ENCODE peak calls at places on chromosomes 3 and 15, in eight cellular contexts. T, B, V, N, L, S, I and R are unnamed samples.
A peak's percentile ranks its signal among the peaks of the same experiment; 100 is the strongest.

GRCh38 chr3:138114988-138115971 is at the start of gene DZIP1L:
- DNase-seq in T (peak; percentile 25), B (peak; percentile 15), V (peak; percentile 92), N (no peak), L (peak; percentile 25), S (peak; percentile 65), I (peak; percentile 31), R (no peak)

GRCh38 chr3:162492446-162493081 is 996.0 kb downstream of the OTOL1 start:
- DNase-seq in T (no peak), B (no peak), V (no peak), N (no peak), L (no peak), S (no peak), I (peak; percentile 57), R (peak; percentile 57)

GRCh38 chr3:197749315-197749600 is 425 bp upstream of the FYTTD1 start:
- DNase-seq in T (peak; percentile 53), B (no peak), V (no peak), N (no peak), L (no peak), S (no peak), I (peak; percentile 55), R (peak; percentile 34)

GRCh38 chr3:50611464-50612233 is at the start of gene CISH:
- DNase-seq in T (peak; percentile 88), B (peak; percentile 98), V (peak; percentile 98), N (peak; percentile 89), L (peak; percentile 100), S (peak; percentile 95), I (peak; percentile 95), R (peak; percentile 79)

GRCh38 chr15:29570931-29571727 is 251.1 kb downstream of the TJP1 start:
- DNase-seq in T (no peak), B (no peak), V (peak; percentile 88), N (no peak), L (peak; percentile 5), S (no peak), I (peak; percentile 36), R (no peak)

GRCh38 chr3:38267689-38268477 is 2.3 kb downstream of the SLC22A13 start:
- DNase-seq in T (no peak), B (no peak), V (no peak), N (no peak), L (no peak), S (no peak), I (no peak), R (no peak)

GRCh38 chr15:95912280-95912625 is 418.2 kb upstream of the NR2F2 start:
- DNase-seq in T (peak; percentile 33), B (no peak), V (peak; percentile 69), N (no peak), L (no peak), S (no peak), I (no peak), R (no peak)

GRCh38 chr3:15405448-15406050 is 21.8 kb downstream of the METTL6 start:
- DNase-seq in T (peak; percentile 67), B (no peak), V (peak; percentile 69), N (peak; percentile 12), L (no peak), S (no peak), I (peak; percentile 67), R (peak; percentile 25)

GRCh38 chr3:11564577-11565001 is 79.1 kb downstream of the VGLL4 start:
- DNase-seq in T (no peak), B (no peak), V (no peak), N (no peak), L (no peak), S (no peak), I (no peak), R (no peak)

GRCh38 chr15:78149805-78150751 is 916 bp downstream of the IDH3A start:
- DNase-seq in T (peak; percentile 21), B (no peak), V (no peak), N (no peak), L (no peak), S (no peak), I (peak; percentile 14), R (no peak)

GRCh38 chr3:42749753-42750231 is 23.3 kb downstream of the CCDC13 start:
- DNase-seq in T (no peak), B (no peak), V (peak; percentile 38), N (no peak), L (no peak), S (no peak), I (peak; percentile 38), R (no peak)

GRCh38 chr15:42903388-42904324 is 16.9 kb downstream of the TTBK2 start:
- DNase-seq in T (no peak), B (no peak), V (no peak), N (no peak), L (no peak), S (no peak), I (no peak), R (no peak)

GRCh38 chr3:143952569-143953069 is 19.0 kb upstream of the DIPK2A start:
- DNase-seq in T (no peak), B (no peak), V (no peak), N (no peak), L (no peak), S (no peak), I (no peak), R (no peak)

GRCh38 chr15:100093211-100094126 is 248.3 kb downstream of the ADAMTS17 start:
- DNase-seq in T (peak; percentile 87), B (no peak), V (no peak), N (no peak), L (no peak), S (no peak), I (peak; percentile 83), R (no peak)

GRCh38 chr3:98733055-98733777 is 29.9 kb upstream of the ST3GAL6 start:
- DNase-seq in T (no peak), B (no peak), V (peak; percentile 80), N (no peak), L (no peak), S (peak; percentile 54), I (peak; percentile 28), R (no peak)

GRCh38 chr3:135503429-135504083 is 462.0 kb upstream of the PPP2R3A start:
- DNase-seq in T (peak; percentile 55), B (peak; percentile 10), V (peak; percentile 92), N (no peak), L (no peak), S (peak; percentile 63), I (peak; percentile 56), R (peak; percentile 40)

GRCh38 chr15:29612701-29613100 is 209.6 kb downstream of the TJP1 start:
- DNase-seq in T (no peak), B (no peak), V (no peak), N (no peak), L (no peak), S (no peak), I (no peak), R (no peak)

GRCh38 chr3:110070539-110070916 is 733.2 kb upstream of the DPPA4 start:
- DNase-seq in T (no peak), B (no peak), V (no peak), N (no peak), L (no peak), S (no peak), I (no peak), R (no peak)

GRCh38 chr3:14369675-14370669 is 32.4 kb upstream of the SLC6A6 start:
- DNase-seq in T (peak; percentile 25), B (no peak), V (peak; percentile 37), N (no peak), L (no peak), S (no peak), I (peak; percentile 30), R (no peak)

GRCh38 chr3:172622916-172623700 is 87.8 kb downstream of the NCEH1 start:
- DNase-seq in T (peak; percentile 89), B (peak; percentile 28), V (peak; percentile 45), N (peak; percentile 11), L (no peak), S (no peak), I (peak; percentile 75), R (no peak)

GRCh38 chr3:3560566-3561336 is 238.5 kb upstream of the LRRN1 start:
- DNase-seq in T (no peak), B (no peak), V (peak; percentile 21), N (no peak), L (no peak), S (no peak), I (no peak), R (no peak)

GRCh38 chr3:128462341-128462910 is 4.3 kb downstream of the DNAJB8 start:
- DNase-seq in T (no peak), B (no peak), V (no peak), N (no peak), L (no peak), S (no peak), I (no peak), R (no peak)

GRCh38 chr3:3907023-3907422 is 107.8 kb downstream of the LRRN1 start:
- DNase-seq in T (no peak), B (no peak), V (no peak), N (no peak), L (no peak), S (no peak), I (no peak), R (no peak)